ENCODE peak calls at places on chromosomes 13 and 19, in six cellular contexts. H is thoracic aorta, J is AG04450, E is fibroblast of the aortic adventitia, L is fibroblast of pulmonary artery, W is lung. C is an unnamed sample.

GRCh38 chr19:37342753-37343152 is 28.1 kb upstream of the ZNF527 start:
- DNase-seq in L (peak), H (no peak), E (no peak), J (no peak), W (no peak), C (no peak)

GRCh38 chr13:30690282-30691188 is 44.8 kb upstream of the ALOX5AP start:
- DNase-seq in E (peak), W (peak), L (peak), H (no peak), J (peak), C (no peak)

GRCh38 chr13:67100723-67101122 is 129.4 kb downstream of the PCDH9 start:
- DNase-seq in W (no peak), J (no peak), E (no peak), H (no peak), L (peak), C (no peak)

GRCh38 chr19:38697641-38698071 is 46.6 kb downstream of the CAPN12 start:
- DNase-seq in L (no peak), E (no peak), H (no peak), W (no peak), J (no peak), C (no peak)

GRCh38 chr19:310781-311496 is 19.7 kb upstream of the PLPP2 start:
- DNase-seq in H (no peak), W (no peak), J (no peak), L (no peak), E (no peak), C (no peak)

GRCh38 chr19:6164906-6165531 is 29.6 kb downstream of the ACSBG2 start:
- DNase-seq in L (no peak), E (no peak), W (no peak), J (no peak), H (no peak), C (no peak)

GRCh38 chr19:56314018-56314583 is 538 bp downstream of the ZSCAN5A start:
- DNase-seq in E (no peak), W (no peak), H (no peak), L (no peak), J (no peak), C (no peak)

GRCh38 chr13:52615817-52616216 is 26.4 kb upstream of the HNRNPA1L2 start:
- DNase-seq in W (no peak), J (no peak), H (no peak), L (no peak), E (no peak), C (no peak)

GRCh38 chr19:52007436-52007804 is 591 bp downstream of the ZNF615 start:
- DNase-seq in J (no peak), L (peak), E (peak), H (no peak), W (no peak), C (peak)

GRCh38 chr19:1062387-1063029 is 4.5 kb upstream of the ARHGAP45 start:
- DNase-seq in H (no peak), E (no peak), W (no peak), L (no peak), J (no peak), C (no peak)

GRCh38 chr19:42284066-42284501 is 15.0 kb downstream of the CIC start:
- DNase-seq in H (no peak), E (peak), J (peak), L (peak), W (peak), C (peak)

GRCh38 chr13:25806304-25806974 is 245.4 kb downstream of the SHISA2 start:
- DNase-seq in W (no peak), E (no peak), L (no peak), J (no peak), H (no peak), C (no peak)

GRCh38 chr13:113273856-113274590 is 23.0 kb upstream of the LAMP1 start:
- DNase-seq in H (no peak), L (peak), J (no peak), E (peak), W (peak), C (no peak)

GRCh38 chr13:49303533-49304252 is 56.0 kb downstream of the CDADC1 start:
- DNase-seq in W (no peak), E (no peak), H (no peak), L (no peak), J (no peak), C (no peak)

GRCh38 chr19:13526552-13526951 is 20.3 kb upstream of the CACNA1A start:
- DNase-seq in H (no peak), W (no peak), L (peak), E (peak), J (no peak), C (no peak)

GRCh38 chr19:28815257-28815656 is 397.7 kb downstream of the UQCRFS1 start:
- DNase-seq in L (no peak), W (no peak), H (no peak), J (no peak), E (no peak), C (no peak)

GRCh38 chr13:77477299-77477848 is 58.1 kb upstream of the SCEL start:
- DNase-seq in H (no peak), E (no peak), J (no peak), W (no peak), L (no peak), C (no peak)

GRCh38 chr19:49657493-49658138 is 8.0 kb downstream of the IRF3 start:
- DNase-seq in W (no peak), J (no peak), L (no peak), H (no peak), E (no peak), C (no peak)

GRCh38 chr19:49658139-49658517 is 7.5 kb downstream of the IRF3 start:
- DNase-seq in W (no peak), H (no peak), L (no peak), J (no peak), E (no peak), C (no peak)

GRCh38 chr19:49656456-49657109 is 9.1 kb downstream of the IRF3 start:
- DNase-seq in E (no peak), J (no peak), W (no peak), H (no peak), L (no peak), C (no peak)

GRCh38 chr19:49654581-49654980 is 11.1 kb downstream of the IRF3 start:
- DNase-seq in E (no peak), L (no peak), H (no peak), W (no peak), J (no peak), C (no peak)

GRCh38 chr19:49655570-49656455 is 9.8 kb downstream of the IRF3 start:
- DNase-seq in L (no peak), W (no peak), J (no peak), H (no peak), E (no peak), C (no peak)
- TF ChIP-seq CTCF in L (no peak), W (no peak), J (no peak), H (no peak), E (no peak), C (no peak)

GRCh38 chr13:75867718-75868117 is 231.6 kb downstream of the LMO7 start:
- DNase-seq in W (no peak), H (no peak), E (no peak), L (no peak), J (no peak), C (no peak)

GRCh38 chr13:75871059-75871458 is 234.9 kb downstream of the LMO7 start:
- DNase-seq in J (no peak), E (peak), L (no peak), W (no peak), H (no peak), C (no peak)

GRCh38 chr13:75869981-75870380 is 233.9 kb downstream of the LMO7 start:
- DNase-seq in E (no peak), W (no peak), L (no peak), J (no peak), H (no peak), C (no peak)

GRCh38 chr13:75872970-75873369 is 236.8 kb downstream of the LMO7 start:
- DNase-seq in L (no peak), W (no peak), H (no peak), J (no peak), E (no peak), C (no peak)

GRCh38 chr13:75870397-75870801 is 234.3 kb downstream of the LMO7 start:
- DNase-seq in L (peak), E (peak), H (no peak), W (no peak), J (no peak), C (no peak)
- TF ChIP-seq CTCF in L (peak), E (peak), H (peak), W (peak), J (peak), C (peak)

DNA sequence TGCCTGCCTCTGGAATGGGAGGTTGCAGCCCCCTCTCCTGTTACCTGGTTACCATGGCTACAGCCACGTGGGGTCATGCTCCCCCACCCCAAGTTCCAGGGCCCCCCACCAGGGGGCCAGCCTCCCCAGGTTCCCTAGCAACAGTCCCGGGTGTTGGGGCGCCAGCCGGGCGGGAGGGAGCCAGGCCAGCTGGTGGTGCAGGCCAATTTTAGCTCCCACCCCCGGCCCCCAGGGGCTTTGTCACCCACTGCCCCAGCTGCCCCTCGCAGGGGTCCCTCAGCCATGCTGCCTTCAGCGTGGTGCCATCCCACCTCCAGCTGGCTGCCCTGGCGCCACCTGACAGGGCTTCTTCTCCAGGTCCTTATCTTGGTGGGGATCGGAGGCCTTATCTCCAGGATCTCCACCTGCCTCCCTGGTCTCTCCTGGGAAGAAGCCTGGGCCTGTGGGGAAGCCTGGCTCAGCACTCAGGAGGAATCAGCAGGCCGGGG is 3.0 kb downstream of the MARK4 start:
- DNase-seq in E (no peak), W (no peak), J (no peak), L (no peak), H (no peak), C (no peak)
- TF ChIP-seq CTCF in E (peak), W (no peak), J (peak), L (peak), H (peak), C (peak)

GRCh38 chr19:46489445-46490272 is 6.0 kb downstream of the PNMA8B start:
- DNase-seq in H (peak), W (no peak), E (peak), L (peak), J (no peak), C (no peak)
- TF ChIP-seq CTCF in H (no peak), W (no peak), E (peak), L (peak), J (peak), C (no peak)

DNA sequence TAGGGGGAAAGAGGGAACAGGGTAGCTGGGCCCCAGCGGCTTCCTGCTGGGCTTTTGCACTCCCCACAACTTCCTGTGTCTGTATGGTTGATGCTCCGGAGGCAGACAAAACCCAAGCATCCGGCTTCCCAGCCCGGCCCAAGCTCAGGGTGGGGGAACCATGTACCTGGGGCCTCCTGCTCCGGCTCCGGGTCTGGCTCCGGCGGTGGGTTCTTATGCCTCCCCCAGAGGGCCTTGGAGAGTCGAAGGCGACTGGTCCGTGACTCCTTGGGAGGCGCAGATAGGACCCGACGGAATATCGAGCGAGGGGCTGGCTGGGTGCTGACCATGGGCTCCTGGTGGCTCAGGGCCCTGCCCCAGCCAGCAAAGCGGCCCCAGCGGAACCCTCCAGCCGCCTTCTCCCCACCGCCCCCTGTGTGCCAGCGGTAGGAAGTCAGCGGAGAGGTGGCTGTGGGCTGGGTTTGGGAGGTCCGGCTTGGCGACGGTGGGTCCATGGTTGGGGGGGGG is 426 bp downstream of the RASAL3 start:
- DNase-seq in E (no peak), J (no peak), H (no peak), L (no peak), W (no peak), C (no peak)
- TF ChIP-seq CTCF in E (no peak), J (no peak), H (no peak), L (no peak), W (no peak), C (no peak)

DNA sequence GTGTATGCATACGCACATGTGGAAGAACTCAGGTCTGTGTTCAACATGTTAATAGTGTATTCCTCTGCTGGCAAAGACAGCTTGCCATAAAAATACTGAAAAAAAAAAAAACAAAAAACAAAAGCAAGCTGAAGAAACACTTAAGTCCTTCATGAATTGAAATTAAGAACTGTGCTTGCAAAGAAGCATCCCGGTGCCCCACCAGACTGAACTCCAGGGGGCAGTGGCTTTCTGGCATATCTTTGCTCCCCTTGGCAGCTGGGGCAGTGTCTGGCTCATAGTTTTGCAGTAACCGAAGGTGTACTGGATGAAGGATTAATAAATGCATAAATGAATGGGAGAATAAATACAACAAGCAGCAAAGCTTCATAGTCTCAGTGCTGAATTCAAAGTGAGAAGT is 187.6 kb downstream of the LHFPL6 start:
- DNase-seq in E (peak), H (no peak), J (no peak), L (peak), W (peak), C (peak)
- TF ChIP-seq CTCF in E (peak), H (no peak), J (peak), L (peak), W (no peak), C (peak)

DNA sequence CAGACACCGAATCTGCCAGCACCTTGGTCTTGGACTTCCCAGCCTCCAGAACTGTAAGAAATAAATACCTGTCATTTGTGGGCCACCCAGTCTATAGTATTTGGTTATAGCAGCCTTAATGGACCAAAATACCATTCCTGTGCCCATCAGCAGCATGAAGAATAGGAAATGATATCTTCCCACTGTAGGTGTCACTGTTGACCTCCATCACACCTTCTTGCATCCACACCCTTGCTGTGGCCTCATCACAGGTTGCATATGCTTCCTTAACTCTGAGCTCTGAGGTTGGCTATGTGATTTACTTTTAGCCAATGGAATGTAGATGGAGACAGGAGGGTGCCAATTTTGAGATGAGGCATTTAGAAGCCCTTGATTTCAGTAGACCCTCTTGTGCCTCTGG is 242.0 kb upstream of the TSHZ3 start:
- DNase-seq in J (no peak), H (no peak), E (no peak), W (no peak), L (no peak), C (no peak)
- TF ChIP-seq CTCF in J (no peak), H (no peak), E (no peak), W (no peak), L (no peak), C (no peak)

GRCh38 chr19:7444042-7444441 is 44.8 kb downstream of the PEX11G start:
- DNase-seq in E (no peak), L (no peak), J (no peak), W (no peak), H (no peak), C (no peak)
- TF ChIP-seq CTCF in E (no peak), L (no peak), J (no peak), W (no peak), H (no peak), C (no peak)

C was measured in endothelial cell.